ENCODE peak calls at places on chromosomes 11 and 22, in six cellular contexts. S, G, V, X, O and D are unnamed samples.

GRCh38 chr11:114318361-114318760 is 22.2 kb downstream of the NNMT start:
- DNase-seq in V (no peak), O (no peak), S (no peak), X (no peak), G (no peak), D (no peak)

GRCh38 chr11:92296138-92296515 is 71.5 kb downstream of the FAT3 start:
- DNase-seq in V (no peak), O (peak; percentile 33), X (no peak), S (no peak), G (peak; percentile 16), D (no peak)

GRCh38 chr11:114367244-114367957 is 32.9 kb downstream of the C11orf71 start:
- DNase-seq in V (no peak), X (no peak), S (no peak), G (no peak), O (no peak), D (no peak)

GRCh38 chr11:104165014-104165413 is 1.1 kb upstream of the PDGFD start:
- DNase-seq in O (no peak), V (no peak), G (no peak), S (no peak), X (no peak), D (no peak)

GRCh38 chr22:47382164-47382890 is 619.9 kb downstream of the TBC1D22A start:
- DNase-seq in X (peak; percentile 32), G (no peak), S (no peak), O (no peak), V (no peak), D (no peak)

GRCh38 chr22:26907366-26907765 is 250.0 kb downstream of the MIAT start:
- DNase-seq in V (no peak), X (no peak), S (no peak), O (no peak), G (no peak), D (no peak)

GRCh38 chr22:38607680-38608079 is 37.7 kb upstream of the DMC1 start:
- DNase-seq in V (no peak), S (no peak), O (no peak), X (no peak), G (no peak), D (no peak)

GRCh38 chr11:61023086-61024035 is 51.9 kb downstream of the CD6 start:
- DNase-seq in O (no peak), S (no peak), G (no peak), X (no peak), V (no peak), D (no peak)

GRCh38 chr11:32830796-32831195 is 1.1 kb downstream of the PRRG4 start:
- DNase-seq in G (no peak), S (no peak), O (no peak), X (no peak), V (no peak), D (no peak)

GRCh38 chr11:85827768-85828639 is 17.1 kb upstream of the SYTL2 start:
- DNase-seq in O (peak; percentile 69), G (peak; percentile 84), X (no peak), S (peak; percentile 90), V (no peak), D (no peak)

GRCh38 chr11:71198823-71199165 is 53.6 kb downstream of the SHANK2 start:
- DNase-seq in O (no peak), X (peak; percentile 52), G (no peak), V (no peak), S (no peak), D (peak; percentile 31)

GRCh38 chr22:20728523-20729190 is 45.3 kb upstream of the SERPIND1 start:
- DNase-seq in G (no peak), O (no peak), V (no peak), X (peak; percentile 15), S (no peak), D (no peak)

GRCh38 chr22:21446827-21447690 is 20.1 kb upstream of the TMEM191C start:
- DNase-seq in S (no peak), V (peak; percentile 10), G (no peak), O (no peak), X (peak; percentile 61), D (peak; percentile 7)

GRCh38 chr11:1104411-1105182 is 29.9 kb downstream of the MUC2 start:
- DNase-seq in G (no peak), S (no peak), O (no peak), X (peak; percentile 57), V (no peak), D (peak; percentile 7)

GRCh38 chr11:29527391-29527936 is 489.4 kb downstream of the KCNA4 start:
- DNase-seq in S (peak; percentile 83), V (peak; percentile 56), G (peak; percentile 79), X (no peak), O (peak; percentile 93), D (no peak)

GRCh38 chr11:105935791-105936190 is 86.2 kb downstream of the MSANTD4 start:
- DNase-seq in G (no peak), S (no peak), X (no peak), V (no peak), O (peak; percentile 26), D (no peak)

GRCh38 chr11:35418282-35418846 is 994 bp downstream of the SLC1A2 start:
- DNase-seq in O (no peak), G (no peak), X (no peak), V (no peak), S (no peak), D (peak; percentile 26)

GRCh38 chr11:122074022-122074421 is 42.0 kb downstream of the BLID start:
- DNase-seq in S (no peak), V (no peak), O (no peak), G (no peak), X (no peak), D (no peak)

GRCh38 chr22:48651036-48651890 is 1176.4 kb downstream of the BRD1 start:
- DNase-seq in G (no peak), O (no peak), V (no peak), X (no peak), S (no peak), D (no peak)

GRCh38 chr11:67463680-67464410 is 5.2 kb downstream of the TMEM134 start:
- DNase-seq in V (peak; percentile 97), S (no peak), O (no peak), X (peak; percentile 95), G (peak; percentile 72), D (no peak)

GRCh38 chr22:27317156-27317555 is 484.4 kb downstream of the MN1 start:
- DNase-seq in X (no peak), G (no peak), V (no peak), S (peak; percentile 26), O (no peak), D (no peak)

GRCh38 chr11:10666976-10667892 is 26.3 kb downstream of the IRAG1 start:
- DNase-seq in O (no peak), G (peak; percentile 55), S (peak; percentile 63), V (no peak), X (no peak), D (no peak)

GRCh38 chr11:18012314-18012905 is 437 bp downstream of the SERGEF start:
- DNase-seq in S (peak; percentile 13), G (no peak), O (peak; percentile 21), V (peak; percentile 35), X (no peak), D (peak; percentile 12)

GRCh38 chr22:50487290-50488005 is 789 bp downstream of the MIOX start:
- DNase-seq in S (no peak), G (no peak), X (no peak), V (no peak), O (no peak), D (no peak)

GRCh38 chr11:65262381-65262680 is 569 bp downstream of the POLA2 start:
- DNase-seq in X (no peak), O (peak; percentile 60), V (peak; percentile 59), S (peak; percentile 54), G (no peak), D (no peak)

GRCh38 chr11:60757231-60757800 is 649 bp downstream of the MS4A15 start:
- DNase-seq in V (no peak), G (no peak), X (no peak), S (no peak), O (no peak), D (no peak)

GRCh38 chr11:73931039-73931645 is 19.7 kb upstream of the DNAJB13 start:
- DNase-seq in G (peak; percentile 80), X (no peak), S (peak; percentile 77), O (peak; percentile 89), V (peak; percentile 55), D (peak; percentile 12)

GRCh38 chr11:130403301-130403804 is 25.1 kb downstream of the ADAMTS8 start:
- DNase-seq in O (peak; percentile 84), S (peak; percentile 87), G (peak; percentile 89), X (no peak), V (peak; percentile 29), D (no peak)

GRCh38 chr11:45805305-45806071 is 539 bp downstream of the SLC35C1 start:
- DNase-seq in O (peak; percentile 66), G (peak; percentile 66), V (peak; percentile 46), S (peak; percentile 52), X (peak; percentile 86), D (peak; percentile 54)

GRCh38 chr11:134584001-134584561 is 172.0 kb upstream of the B3GAT1 start:
- DNase-seq in V (no peak), X (no peak), O (no peak), S (no peak), G (no peak), D (no peak)

DNA sequence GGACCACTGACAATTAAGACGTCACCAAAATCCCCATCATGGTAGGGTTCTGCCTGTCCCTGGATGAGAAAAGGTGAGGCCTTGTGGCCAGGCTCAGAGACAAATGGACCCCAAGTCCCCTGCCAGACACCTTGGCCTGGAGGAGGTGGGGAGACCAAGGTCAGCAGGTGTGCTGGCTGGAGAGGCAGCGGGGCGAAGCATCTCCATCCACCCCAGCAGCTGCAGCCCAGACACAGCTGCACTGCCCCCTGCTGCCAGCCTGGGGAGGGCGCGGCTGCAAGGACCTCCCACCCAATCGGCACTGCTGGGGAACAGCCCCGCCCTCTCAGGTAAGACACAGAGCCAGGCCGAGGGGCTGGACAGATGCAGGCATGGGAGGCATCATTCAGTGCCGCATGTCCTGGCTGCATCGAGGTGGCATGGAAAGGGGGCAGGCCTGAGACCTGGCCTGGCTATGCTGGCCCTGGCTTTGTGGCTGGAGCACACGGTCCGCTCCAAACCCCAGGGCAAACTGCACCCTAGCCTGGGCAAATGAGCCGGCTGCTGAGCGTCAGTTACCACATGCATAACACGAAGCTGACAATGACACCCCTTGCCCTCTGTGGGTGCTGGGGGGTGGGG is 12.2 kb upstream of the MFNG start:
- DNase-seq in X (no peak), O (no peak), V (no peak), G (no peak), S (no peak), D (peak; percentile 70)
- TF ChIP-seq CTCF in X (peak; percentile 34), O (peak; percentile 13), V (peak; percentile 38), G (peak; percentile 61), S (no peak), D (peak; percentile 50)

DNA sequence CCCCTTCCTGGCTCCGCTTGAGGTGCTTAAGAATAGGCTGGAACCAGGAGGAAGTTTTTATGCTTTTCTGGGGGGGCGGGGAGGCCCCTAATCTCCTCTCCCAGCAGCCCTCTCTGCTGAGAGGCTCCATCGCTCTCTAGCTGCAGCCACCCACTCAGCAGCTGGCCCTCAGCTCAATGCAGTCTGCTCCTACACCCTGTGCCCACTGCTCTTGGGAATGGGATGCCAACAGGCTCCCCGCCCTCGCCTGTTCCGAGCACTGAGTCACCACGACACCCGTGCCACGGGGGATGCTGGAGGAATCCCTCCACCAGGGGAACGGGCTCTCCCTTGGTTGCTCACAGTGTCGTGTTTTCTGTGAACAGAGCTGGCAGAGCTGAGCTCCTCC is 23.5 kb upstream of the SUSD2 start:
- DNase-seq in O (peak; percentile 9), V (no peak), X (no peak), G (no peak), S (no peak), D (no peak)
- H3K4me3 ChIP-seq in O (no peak overlapping the region), V (no peak overlapping the region), X (no peak overlapping the region), G (no peak overlapping the region), S (no peak overlapping the region), D (no peak overlapping the region)

GRCh38 chr11:121032546-121032945 is 8.6 kb downstream of the TBCEL start:
- DNase-seq in S (no peak), V (no peak), G (no peak), X (no peak), O (no peak), D (no peak)
- TF ChIP-seq CTCF in S (no peak), V (no peak), G (no peak), X (peak; percentile 7), O (no peak), D (no peak)

GRCh38 chr11:13923716-13924650 is 38.5 kb upstream of the SPON1 start:
- DNase-seq in G (no peak), S (no peak), X (no peak), O (peak; percentile 20), V (no peak), D (no peak)
- H3K4me3 ChIP-seq in G (no peak overlapping the region), S (no peak overlapping the region), X (no peak overlapping the region), O (no peak overlapping the region), V (no peak overlapping the region), D (no peak overlapping the region)